ENCODE peak calls at places on chromosomes 6 and 20, in ten cellular contexts. C is adrenal gland; P is PC-3; L is CD8-positive, alpha-beta T cell; T is breast epithelium; W is suprapubic skin; K is ovary; I is BE2C; O is HCT116; D is cardiac muscle cell. N is an unnamed sample.

GRCh38 chr6:147078602-147079001 is 125.6 kb upstream of the STXBP5 start:
- DNase-seq in P (no peak), L (no peak), T (no peak), W (no peak), C (no peak), I (no peak), K (no peak), O (no peak), D (no peak), N (peak; percentile 27)

GRCh38 chr6:137892271-137892708 is 25.2 kb downstream of the TNFAIP3 start:
- DNase-seq in I (no peak), C (no peak), O (no peak), D (peak; percentile 54), P (no peak), T (no peak), K (no peak), W (no peak), L (no peak), N (peak; percentile 39)

GRCh38 chr6:132190815-132191175 is 210.5 kb downstream of the MOXD1 start:
- DNase-seq in L (no peak), W (no peak), P (no peak), K (no peak), C (no peak), I (no peak), T (no peak), O (no peak), D (peak; percentile 82), N (peak; percentile 64)

GRCh38 chr6:23277521-23278227 is 708.3 kb downstream of the HDGFL1 start:
- DNase-seq in O (no peak), P (no peak), C (no peak), K (no peak), I (peak; percentile 14), L (no peak), D (no peak), W (no peak), T (no peak), N (no peak)

GRCh38 chr6:56875961-56876360 is 78.9 kb upstream of the BEND6 start:
- DNase-seq in W (no peak), L (no peak), T (no peak), O (no peak), C (no peak), K (no peak), I (no peak), D (no peak), P (peak; percentile 61), N (no peak)

GRCh38 chr6:20839624-20840023 is 305.4 kb downstream of the CDKAL1 start:
- DNase-seq in C (no peak), T (no peak), P (no peak), K (no peak), W (no peak), I (no peak), D (no peak), O (no peak), L (no peak), N (no peak)

GRCh38 chr20:60761056-60761455 is 491.0 kb upstream of the CDH4 start:
- DNase-seq in D (no peak), P (no peak), T (no peak), L (no peak), W (no peak), O (no peak), K (no peak), I (no peak), C (no peak), N (no peak)

GRCh38 chr20:48215536-48215935 is 430.3 kb upstream of the SULF2 start:
- DNase-seq in L (no peak), T (no peak), C (no peak), I (no peak), K (no peak), W (no peak), O (no peak), D (peak; percentile 14), P (peak; percentile 59), N (no peak)

DNA sequence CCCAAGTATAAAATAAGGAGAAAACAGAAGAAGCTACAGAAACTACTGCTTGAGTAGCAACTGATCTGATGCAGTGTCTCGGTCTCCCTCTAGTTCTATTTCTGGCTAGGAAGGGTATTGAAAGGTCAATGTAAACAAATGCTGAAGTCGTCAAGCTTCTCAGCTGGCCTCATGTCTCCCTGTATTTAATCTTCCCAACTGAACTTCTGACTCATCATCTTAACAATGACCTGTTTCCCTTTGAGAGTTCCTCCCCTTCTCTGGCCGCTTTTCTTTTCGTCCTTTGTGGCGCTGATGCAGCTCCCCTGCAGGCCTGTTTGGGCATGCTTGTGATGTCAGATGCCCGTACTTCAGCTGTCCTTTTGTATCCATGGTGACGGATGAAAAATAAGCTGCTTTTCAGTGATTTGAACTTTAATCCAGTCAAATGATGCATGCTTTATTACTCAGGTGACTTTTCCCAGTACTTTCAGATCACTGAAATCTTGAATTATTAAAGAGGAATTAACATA is 7.8 kb upstream of the LCA5 start:
- DNase-seq in I (peak; percentile 68), K (peak; percentile 74), C (peak; percentile 80), T (peak; percentile 84), P (peak; percentile 93), D (peak; percentile 99), L (no peak), O (peak; percentile 97), W (peak; percentile 73), N (peak; percentile 97)
- H3K4me3 ChIP-seq in I (peak overlapping the region; percentile 25), K (no peak overlapping the region), C (no peak overlapping the region), T (peak overlapping the region; percentile 46), P (peak overlapping the region; percentile 40), D (peak overlapping the region; percentile 10), L (no peak overlapping the region), O (no peak overlapping the region), W (no peak overlapping the region), N (no peak overlapping the region)

GRCh38 chr6:40192516-40192915 is 258.3 kb upstream of the MOCS1 start:
- DNase-seq in L (no peak), D (no peak), P (no peak), C (no peak), T (no peak), W (no peak), K (no peak), O (no peak), I (no peak), N (no peak)

GRCh38 chr6:40188931-40189330 is 254.7 kb upstream of the MOCS1 start:
- DNase-seq in C (no peak), D (no peak), I (no peak), L (no peak), P (no peak), O (no peak), T (no peak), W (no peak), K (no peak), N (no peak)

GRCh38 chr6:40197371-40197770 is 263.1 kb upstream of the MOCS1 start:
- DNase-seq in P (no peak), O (no peak), W (no peak), I (no peak), C (no peak), T (no peak), K (no peak), L (no peak), D (no peak), N (no peak)

GRCh38 chr6:40195751-40196518 is 261.7 kb upstream of the MOCS1 start:
- DNase-seq in T (no peak), W (no peak), D (no peak), L (no peak), I (no peak), P (no peak), C (no peak), O (no peak), K (no peak), N (no peak)

DNA sequence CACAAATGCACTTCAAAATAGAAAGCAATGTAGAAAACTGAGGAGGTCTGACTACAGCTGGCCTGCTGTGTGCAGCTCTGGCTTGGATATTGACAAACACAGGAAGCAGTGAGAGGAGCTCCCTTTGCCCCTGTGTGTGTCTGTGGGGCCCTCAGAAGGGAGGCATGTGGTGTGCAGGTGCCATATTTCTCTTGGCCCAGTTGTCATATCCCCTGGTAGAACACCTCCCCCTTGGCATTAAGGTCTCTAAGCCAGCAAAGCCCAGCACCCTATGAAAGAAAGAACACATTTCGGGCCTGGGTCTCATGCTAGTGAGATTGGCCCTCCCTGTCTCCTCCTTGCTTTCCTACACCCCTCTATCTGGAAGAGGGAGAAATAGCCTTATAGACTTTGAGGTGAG is 260.5 kb upstream of the MOCS1 start:
- DNase-seq in C (no peak), P (no peak), D (no peak), T (no peak), K (no peak), I (no peak), L (no peak), W (no peak), O (no peak), N (no peak)
- TF ChIP-seq CTCF in C (no peak), P (no peak), D (no peak), T (no peak), K (no peak), I (no peak), L (no peak), W (no peak), O (no peak), N (no peak)

GRCh38 chr20:62623488-62624324 is 18.6 kb upstream of the SLCO4A1 start:
- DNase-seq in T (peak; percentile 96), O (peak; percentile 73), D (peak; percentile 91), W (peak; percentile 97), C (peak; percentile 98), P (peak; percentile 98), K (peak; percentile 90), I (peak; percentile 97), L (peak; percentile 86), N (peak; percentile 96)

GRCh38 chr20:62625516-62625915 is 16.8 kb upstream of the SLCO4A1 start:
- DNase-seq in O (no peak), C (no peak), W (no peak), I (no peak), L (no peak), K (no peak), T (no peak), D (no peak), P (no peak), N (no peak)

GRCh38 chr20:62624719-62625455 is 17.4 kb upstream of the SLCO4A1 start:
- DNase-seq in I (no peak), D (no peak), T (no peak), P (no peak), C (no peak), W (no peak), K (no peak), L (no peak), O (no peak), N (no peak)

GRCh38 chr20:62622877-62623487 is 19.3 kb upstream of the SLCO4A1 start:
- DNase-seq in L (no peak), I (no peak), T (no peak), K (no peak), W (no peak), P (no peak), C (no peak), O (no peak), D (no peak), N (no peak)

DNA sequence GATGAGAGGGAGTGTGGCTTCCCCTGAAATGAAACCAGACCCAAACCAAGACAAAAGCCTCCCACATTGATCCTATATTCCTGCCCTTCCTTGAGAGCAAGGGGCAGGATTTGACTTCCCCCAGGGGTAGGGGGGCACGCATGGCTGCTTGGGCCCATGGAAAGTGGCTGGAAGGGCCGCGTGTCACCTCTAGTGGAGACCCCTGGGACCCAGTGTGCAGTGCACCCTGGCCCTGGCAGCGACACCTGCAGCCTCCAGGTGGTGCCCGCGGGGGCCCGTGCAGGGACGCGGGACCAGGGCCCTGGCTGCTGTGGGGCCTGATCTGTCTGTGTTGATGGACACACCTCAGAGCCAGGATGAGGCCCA is 18.0 kb upstream of the SLCO4A1 start:
- DNase-seq in I (peak; percentile 56), C (no peak), T (no peak), K (no peak), O (no peak), W (no peak), D (no peak), L (no peak), P (peak; percentile 40), N (no peak)
- H3K4me3 ChIP-seq in I (no peak overlapping the region), C (no peak overlapping the region), T (peak overlapping the region; percentile 52), K (no peak overlapping the region), O (peak overlapping the region; percentile 39), W (peak overlapping the region; percentile 12), D (no peak overlapping the region), L (no peak overlapping the region), P (peak overlapping the region; percentile 45), N (no peak overlapping the region)

GRCh38 chr20:3781153-3781910 is at the start of gene SPEF1:
- DNase-seq in D (peak; percentile 94), L (peak; percentile 37), C (peak; percentile 91), I (peak; percentile 90), W (peak; percentile 89), T (peak; percentile 82), K (peak; percentile 76), P (peak; percentile 98), O (peak; percentile 92), N (peak; percentile 94)
- TF ChIP-seq CTCF in D (peak; percentile 57), L (no peak), C (peak; percentile 65), I (peak; percentile 84), W (peak; percentile 21), T (peak; percentile 40), K (no peak), P (peak; percentile 91), O (peak; percentile 69), N (peak; percentile 52)

N was measured in fibroblast of villous mesenchyme.